ENCODE peak calls at places on chromosomes 3 and 15, in ten cellular contexts. F, R, D, X, S, Q, P, J, Z and Y are unnamed samples.

GRCh38 chr3:59771760-59772159 is 721.9 kb upstream of the CFAP20DC start:
- DNase-seq in Z (peak), X (no peak), P (peak), Q (no peak), S (peak), D (no peak), F (peak), J (peak), R (peak), Y (no peak)

GRCh38 chr15:62071711-62072308 is 5.0 kb downstream of the C2CD4A start:
- DNase-seq in R (no peak), D (peak), F (peak), P (peak), Z (peak), S (peak), Q (no peak), X (no peak), J (no peak), Y (no peak)

GRCh38 chr15:57762302-57762701 is 55.8 kb downstream of the POLR2M start:
- DNase-seq in Q (no peak), Z (no peak), X (no peak), P (no peak), J (no peak), R (no peak), F (no peak), D (no peak), S (no peak), Y (no peak)

GRCh38 chr3:42516443-42516842 is 14.0 kb downstream of the VIPR1 start:
- DNase-seq in J (no peak), P (no peak), D (no peak), R (no peak), Z (no peak), X (no peak), S (no peak), Q (no peak), F (no peak), Y (no peak)

GRCh38 chr3:139457066-139457465 is 19.2 kb downstream of the RBP2 start:
- DNase-seq in P (no peak), X (no peak), Z (peak), J (no peak), F (no peak), S (no peak), Q (no peak), D (no peak), R (no peak), Y (no peak)

GRCh38 chr3:138398791-138399575 is 35.4 kb upstream of the ESYT3 start:
- DNase-seq in P (no peak), X (no peak), Q (no peak), J (no peak), S (no peak), R (no peak), Z (no peak), D (no peak), F (no peak), Y (no peak)

GRCh38 chr3:53703630-53704362 is 142.4 kb downstream of the CHDH start:
- DNase-seq in X (no peak), J (no peak), F (no peak), P (no peak), Z (no peak), S (no peak), R (no peak), Q (peak), D (no peak), Y (no peak)

GRCh38 chr3:171366043-171366442 is 94.2 kb downstream of the TNIK start:
- DNase-seq in S (no peak), P (no peak), D (no peak), J (no peak), X (peak), Q (no peak), F (no peak), Z (no peak), R (no peak), Y (no peak)

GRCh38 chr3:11662392-11662990 is 18.8 kb upstream of the VGLL4 start:
- DNase-seq in Q (no peak), P (no peak), Z (peak), F (peak), R (no peak), S (peak), J (no peak), D (no peak), X (no peak), Y (no peak)

GRCh38 chr3:197154-197855 is 742 bp downstream of the CHL1 start:
- DNase-seq in J (no peak), Q (no peak), S (no peak), F (no peak), D (no peak), P (no peak), Z (no peak), R (no peak), X (no peak), Y (peak)

GRCh38 chr3:108100906-108101305 is 10.1 kb upstream of the CD47 start:
- DNase-seq in J (no peak), S (no peak), F (no peak), Z (no peak), Q (no peak), D (peak), P (no peak), X (no peak), R (no peak), Y (no peak)

GRCh38 chr3:164550857-164551256 is 527.4 kb downstream of the SI start:
- DNase-seq in Q (no peak), Z (no peak), X (no peak), D (no peak), J (no peak), S (no peak), F (no peak), R (no peak), P (no peak), Y (no peak)

GRCh38 chr15:90478981-90479481 is 50.7 kb upstream of the CRTC3 start:
- DNase-seq in D (peak), Q (no peak), X (peak), P (no peak), R (no peak), S (no peak), F (no peak), Z (peak), J (no peak), Y (no peak)

GRCh38 chr15:42182328-42182901 is 25.7 kb downstream of the VPS39 start:
- DNase-seq in X (no peak), R (no peak), D (no peak), Z (no peak), P (no peak), J (no peak), Q (no peak), S (no peak), F (no peak), Y (no peak)

DNA sequence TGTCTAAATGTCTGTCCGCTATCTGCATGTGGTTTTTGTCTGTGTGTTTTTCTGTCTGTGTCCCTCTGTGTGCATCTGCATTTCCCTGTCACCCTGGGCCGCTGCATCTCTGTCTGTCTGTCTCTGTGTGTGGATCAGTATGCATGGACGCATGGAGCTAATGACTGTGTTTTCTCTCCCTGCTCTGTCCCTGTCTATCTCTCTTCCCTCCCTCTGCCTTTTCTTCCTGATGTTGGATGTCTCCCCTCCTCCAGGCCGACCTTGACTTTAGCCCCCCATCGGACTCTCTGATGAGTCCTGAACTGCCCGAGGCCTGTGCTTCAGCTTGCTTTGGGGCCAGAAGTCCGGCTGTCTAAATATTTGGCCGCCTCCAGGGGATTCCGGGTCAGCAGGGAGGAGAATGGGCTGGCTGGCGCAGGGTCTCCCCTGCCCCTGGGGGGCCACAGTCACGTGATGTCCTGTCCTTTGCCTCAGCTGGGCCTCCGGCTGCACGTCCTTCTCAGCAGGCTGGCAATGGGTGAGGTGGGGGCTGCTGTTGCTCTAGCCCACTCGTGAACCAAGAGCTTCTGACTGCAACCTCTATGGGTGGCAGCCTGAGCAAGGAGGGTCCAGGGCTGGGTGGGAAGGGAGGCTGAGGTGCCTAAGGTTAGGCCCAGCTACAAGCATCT is 3.7 kb downstream of the SLC38A3 start:
- DNase-seq in R (no peak), X (no peak), D (no peak), Z (no peak), S (no peak), P (no peak), J (no peak), F (no peak), Q (no peak), Y (no peak)
- H3K4me3 ChIP-seq in R (no peak), X (no peak), D (no peak), Z (no peak), S (no peak), P (no peak), J (no peak), F (no peak), Q (no peak), Y (no peak)

GRCh38 chr15:99139276-99139675 is 34.4 kb downstream of the SYNM start:
- DNase-seq in P (no peak), X (no peak), Q (no peak), D (no peak), J (no peak), R (no peak), S (no peak), F (no peak), Z (no peak), Y (no peak)
- TF ChIP-seq CTCF in P (no peak), X (no peak), Q (no peak), D (no peak), J (no peak), R (no peak), S (no peak), F (no peak), Z (no peak), Y (no peak)

DNA sequence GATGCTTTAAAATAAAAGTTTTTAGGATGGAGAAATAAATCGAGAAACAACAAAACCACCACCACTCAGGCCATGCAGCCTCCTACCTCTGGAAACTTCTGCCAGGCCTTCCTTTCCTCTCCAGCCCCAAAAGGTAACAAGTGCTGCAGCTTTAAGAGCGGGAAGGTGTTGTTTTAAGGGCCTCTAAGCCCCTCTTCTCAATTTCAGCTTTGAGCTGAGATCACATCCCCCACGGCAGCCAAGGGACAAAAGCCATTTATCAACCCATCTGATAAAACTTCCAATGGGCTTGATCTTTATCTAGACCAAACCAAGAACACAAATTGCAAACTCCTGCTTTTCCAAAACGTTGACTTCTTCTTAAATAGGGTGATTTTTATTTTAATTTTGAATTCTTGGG is 18.1 kb downstream of the RGMA start:
- DNase-seq in X (no peak), J (no peak), S (no peak), Z (no peak), D (no peak), P (no peak), Q (no peak), F (no peak), R (no peak), Y (no peak)
- H3K4me3 ChIP-seq in X (no peak), J (no peak), S (peak), Z (no peak), D (no peak), P (no peak), Q (peak), F (no peak), R (no peak), Y (no peak)

GRCh38 chr3:151306168-151306810 is 10.3 kb downstream of the GPR87 start:
- DNase-seq in D (no peak), X (no peak), S (no peak), R (no peak), P (no peak), J (no peak), Q (no peak), Z (no peak), F (no peak), Y (no peak)

GRCh38 chr3:151305778-151306157 is 10.9 kb downstream of the GPR87 start:
- DNase-seq in Z (no peak), F (no peak), P (no peak), X (no peak), Q (no peak), S (peak), J (no peak), D (no peak), R (no peak), Y (no peak)

GRCh38 chr3:151307131-151307530 is 9.5 kb downstream of the GPR87 start:
- DNase-seq in P (no peak), Z (no peak), X (no peak), J (no peak), F (no peak), R (no peak), Q (no peak), S (no peak), D (no peak), Y (no peak)

GRCh38 chr3:151307583-151307982 is 9.0 kb downstream of the GPR87 start:
- DNase-seq in Q (no peak), F (no peak), J (no peak), S (no peak), D (no peak), X (no peak), P (no peak), R (no peak), Z (no peak), Y (no peak)

GRCh38 chr3:151305081-151305777 is 11.4 kb downstream of the GPR87 start:
- DNase-seq in S (peak), J (peak), F (peak), Q (no peak), R (peak), Z (peak), P (peak), X (peak), D (no peak), Y (peak)
- TF ChIP-seq CTCF in S (no peak), J (no peak), F (peak), Q (no peak), R (no peak), Z (peak), P (peak), X (peak), D (no peak), Y (no peak)

DNA sequence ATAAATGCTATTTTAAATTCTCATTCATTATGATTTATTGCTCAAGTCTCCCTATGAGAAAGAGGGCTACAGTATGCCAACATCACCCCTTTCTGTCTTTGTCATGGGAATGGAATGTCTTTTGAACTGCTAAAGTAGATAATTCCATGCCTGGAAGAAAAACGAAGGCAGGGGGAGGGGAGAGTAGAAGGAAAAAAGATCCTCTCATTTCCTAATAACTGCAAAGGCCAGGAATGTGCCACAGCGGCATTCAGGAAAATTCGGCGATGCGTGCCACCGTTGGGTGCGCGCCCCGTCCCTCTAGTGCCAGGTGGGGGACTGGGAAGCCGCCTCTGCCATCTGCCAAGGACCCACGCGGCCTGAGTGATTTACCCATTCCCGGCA is 54.7 kb downstream of the CPN2 start:
- DNase-seq in J (peak), D (no peak), F (peak), S (peak), Z (peak), X (no peak), R (no peak), Q (no peak), P (peak), Y (no peak)
- H3K4me3 ChIP-seq in J (peak), D (no peak), F (peak), S (no peak), Z (no peak), X (no peak), R (peak), Q (peak), P (peak), Y (peak)

GRCh38 chr3:71022552-71023335 is 560.8 kb downstream of the FOXP1 start:
- DNase-seq in Z (peak), R (no peak), D (no peak), P (peak), S (peak), F (no peak), X (no peak), J (no peak), Q (no peak), Y (no peak)
- TF ChIP-seq CTCF in Z (peak), R (peak), D (peak), P (peak), S (peak), F (peak), X (peak), J (no peak), Q (no peak), Y (no peak)

GRCh38 chr3:189260556-189261493 is 89.1 kb downstream of the TPRG1 start:
- DNase-seq in D (no peak), X (no peak), P (peak), F (no peak), R (no peak), S (no peak), Q (no peak), Z (no peak), J (no peak), Y (no peak)

GRCh38 chr3:189262746-189263145 is 91.0 kb downstream of the TPRG1 start:
- DNase-seq in Q (no peak), J (no peak), X (no peak), D (no peak), P (no peak), F (no peak), S (no peak), Z (no peak), R (no peak), Y (no peak)

GRCh38 chr3:189258261-189258660 is 86.5 kb downstream of the TPRG1 start:
- DNase-seq in Z (no peak), R (no peak), D (no peak), F (no peak), X (no peak), S (no peak), J (no peak), P (no peak), Q (no peak), Y (no peak)
- H3K4me3 ChIP-seq in Z (no peak), R (no peak), D (no peak), F (no peak), X (no peak), S (no peak), J (no peak), P (no peak), Q (no peak), Y (no peak)

GRCh38 chr15:51982770-51983103 is 11.2 kb upstream of the LEO1 start:
- DNase-seq in R (no peak), D (no peak), F (no peak), J (no peak), S (no peak), X (no peak), Q (no peak), P (no peak), Z (no peak), Y (no peak)

GRCh38 chr15:51982013-51982769 is 10.6 kb upstream of the LEO1 start:
- DNase-seq in Z (peak), P (peak), Q (no peak), F (peak), X (peak), J (peak), S (peak), D (peak), R (peak), Y (no peak)
- TF ChIP-seq CTCF in Z (peak), P (peak), Q (peak), F (peak), X (peak), J (peak), S (peak), D (peak), R (peak), Y (peak)

GRCh38 chr3:116863842-116864626 is 154.5 kb downstream of the TUSC7 start:
- DNase-seq in R (no peak), Q (no peak), F (peak), D (peak), Z (peak), X (peak), S (peak), P (peak), J (peak), Y (no peak)
- H3K4me3 ChIP-seq in R (no peak), Q (no peak), F (peak), D (no peak), Z (no peak), X (no peak), S (no peak), P (peak), J (peak), Y (peak)